ENCODE peak calls at places on chromosome 5, in ten cellular contexts. R, D, B, N, I, E, F, V, C and Q are unnamed samples.

GRCh38 chr5:144093400-144093799 is 77.1 kb downstream of the YIPF5 start:
- DNase-seq in R (no peak), D (no peak), B (no peak), N (no peak), I (no peak), E (no peak), F (no peak), V (no peak), C (no peak), Q (no peak)

GRCh38 chr5:140801494-140801841 is 611 bp downstream of the PCDHA3 start:
- DNase-seq in R (peak; percentile 9), D (no peak), B (no peak), N (no peak), I (no peak), E (no peak), F (no peak), V (no peak), C (no peak), Q (no peak)

GRCh38 chr5:83450840-83451239 is 20.7 kb upstream of the VCAN start:
- DNase-seq in R (no peak), D (no peak), B (no peak), N (no peak), I (no peak), E (no peak), F (no peak), V (no peak), C (peak; percentile 76), Q (no peak)

GRCh38 chr5:109823597-109823996 is 133.9 kb downstream of the MAN2A1 start:
- DNase-seq in R (peak; percentile 91), D (no peak), B (no peak), N (no peak), I (peak; percentile 33), E (peak; percentile 73), F (no peak), V (no peak), C (peak; percentile 86), Q (peak; percentile 24)

GRCh38 chr5:108529381-108529780 is 147.5 kb upstream of the FBXL17 start:
- DNase-seq in R (peak; percentile 49), D (no peak), B (no peak), N (no peak), I (no peak), E (peak; percentile 30), F (no peak), V (no peak), C (peak; percentile 58), Q (peak; percentile 76)

GRCh38 chr5:166509085-166509484 is 1782.4 kb upstream of the WWC1 start:
- DNase-seq in R (peak; percentile 4), D (peak; percentile 39), B (no peak), N (no peak), I (peak; percentile 3), E (no peak), F (no peak), V (no peak), C (no peak), Q (no peak)

GRCh38 chr5:37836173-37837100 is 3.4 kb downstream of the GDNF start:
- DNase-seq in R (peak; percentile 55), D (no peak), B (no peak), N (no peak), I (no peak), E (no peak), F (peak; percentile 43), V (no peak), C (no peak), Q (no peak)

GRCh38 chr5:64742821-64743220 is 25.7 kb downstream of the SREK1IP1 start:
- DNase-seq in R (peak; percentile 20), D (no peak), B (no peak), N (no peak), I (no peak), E (peak; percentile 5), F (no peak), V (no peak), C (no peak), Q (no peak)

GRCh38 chr5:151406322-151406947 is 41.0 kb upstream of the SLC36A1 start:
- DNase-seq in R (peak; percentile 31), D (peak; percentile 81), B (no peak), N (no peak), I (no peak), E (no peak), F (no peak), V (no peak), C (peak; percentile 15), Q (no peak)

GRCh38 chr5:155605898-155606297 is 592.3 kb downstream of the KIF4B start:
- DNase-seq in R (no peak), D (no peak), B (no peak), N (no peak), I (no peak), E (no peak), F (no peak), V (no peak), C (no peak), Q (no peak)

GRCh38 chr5:102296229-102296817 is at the start of gene SLCO4C1:
- DNase-seq in R (peak; percentile 19), D (peak; percentile 98), B (peak; percentile 62), N (no peak), I (peak; percentile 24), E (peak; percentile 13), F (peak; percentile 15), V (peak; percentile 74), C (peak; percentile 61), Q (peak; percentile 10)

GRCh38 chr5:170475269-170476000 is 28.4 kb upstream of the KCNIP1 start:
- DNase-seq in R (no peak), D (no peak), B (no peak), N (no peak), I (no peak), E (no peak), F (no peak), V (no peak), C (no peak), Q (no peak)

GRCh38 chr5:151079838-151080619 is 805 bp downstream of the TNIP1 start:
- DNase-seq in R (peak; percentile 92), D (no peak), B (no peak), N (no peak), I (peak; percentile 33), E (peak; percentile 80), F (no peak), V (no peak), C (peak; percentile 90), Q (no peak)

GRCh38 chr5:154276932-154277331 is 86.4 kb downstream of the GALNT10 start:
- DNase-seq in R (peak; percentile 91), D (peak; percentile 75), B (no peak), N (peak; percentile 46), I (peak; percentile 95), E (no peak), F (no peak), V (no peak), C (no peak), Q (peak; percentile 77)

GRCh38 chr5:10704949-10705621 is 55.9 kb downstream of the DAP start:
- DNase-seq in R (peak; percentile 73), D (no peak), B (no peak), N (no peak), I (peak; percentile 83), E (peak; percentile 80), F (no peak), V (no peak), C (peak; percentile 57), Q (no peak)

GRCh38 chr5:60404171-60404570 is 295.8 kb downstream of the DEPDC1B start:
- DNase-seq in R (no peak), D (no peak), B (no peak), N (no peak), I (no peak), E (no peak), F (no peak), V (no peak), C (peak; percentile 25), Q (no peak)

GRCh38 chr5:93305984-93306383 is 275.0 kb downstream of the NR2F1-AS1 start:
- DNase-seq in R (peak; percentile 25), D (peak; percentile 36), B (no peak), N (no peak), I (no peak), E (no peak), F (no peak), V (no peak), C (peak; percentile 8), Q (no peak)

GRCh38 chr5:54491326-54491725 is 26.2 kb upstream of the SNX18 start:
- DNase-seq in R (peak; percentile 20), D (no peak), B (no peak), N (no peak), I (no peak), E (no peak), F (no peak), V (no peak), C (peak; percentile 23), Q (no peak)

GRCh38 chr5:52987711-52988329 is 1.3 kb upstream of the ITGA2 start:
- DNase-seq in R (peak; percentile 71), D (no peak), B (no peak), N (no peak), I (no peak), E (no peak), F (no peak), V (no peak), C (peak; percentile 99), Q (no peak)

GRCh38 chr5:111486926-111487325 is 25.4 kb downstream of the STARD4 start:
- DNase-seq in R (no peak), D (no peak), B (no peak), N (no peak), I (no peak), E (no peak), F (no peak), V (no peak), C (no peak), Q (no peak)